ENCODE peak calls at places on chromosome 2, in ten cellular contexts. One of them, this sample, is unnamed.

GRCh38 chr2:169690958-169691357 is 3.2 kb downstream of the CFAP210 start:
- DNase-seq in tibial artery: no peak
- DNase-seq in cardiac muscle cell: no peak
- DNase-seq in A549: no peak
- DNase-seq in hepatocyte: no peak
- DNase-seq in psoas muscle: no peak
- DNase-seq in esophagus squamous epithelium: no peak
- DNase-seq in CD8-positive, alpha-beta memory T cell: no peak
- DNase-seq in fibroblast of pulmonary artery: no peak
- DNase-seq in neuronal stem cell: no peak
- DNase-seq in this sample: no peak

GRCh38 chr2:29293830-29294438 is 178.7 kb downstream of the CLIP4 start:
- DNase-seq in tibial artery: no peak
- DNase-seq in cardiac muscle cell: peak
- DNase-seq in A549: peak
- DNase-seq in hepatocyte: peak
- DNase-seq in psoas muscle: no peak
- DNase-seq in esophagus squamous epithelium: no peak
- DNase-seq in CD8-positive, alpha-beta memory T cell: no peak
- DNase-seq in fibroblast of pulmonary artery: peak
- DNase-seq in neuronal stem cell: peak
- DNase-seq in this sample: no peak

GRCh38 chr2:45008296-45009129 is 739 bp downstream of the SIX2 start:
- DNase-seq in tibial artery: no peak
- DNase-seq in cardiac muscle cell: peak
- DNase-seq in A549: no peak
- DNase-seq in hepatocyte: peak
- DNase-seq in psoas muscle: peak
- DNase-seq in esophagus squamous epithelium: no peak
- DNase-seq in CD8-positive, alpha-beta memory T cell: no peak
- DNase-seq in fibroblast of pulmonary artery: peak
- DNase-seq in neuronal stem cell: no peak
- DNase-seq in this sample: peak

GRCh38 chr2:20667531-20668401 is 822 bp downstream of the GDF7 start:
- DNase-seq in tibial artery: no peak
- DNase-seq in cardiac muscle cell: no peak
- DNase-seq in A549: no peak
- DNase-seq in hepatocyte: no peak
- DNase-seq in psoas muscle: no peak
- DNase-seq in esophagus squamous epithelium: no peak
- DNase-seq in CD8-positive, alpha-beta memory T cell: no peak
- DNase-seq in fibroblast of pulmonary artery: no peak
- DNase-seq in neuronal stem cell: no peak
- DNase-seq in this sample: no peak

GRCh38 chr2:1837022-1837421 is 92.7 kb upstream of the PXDN start:
- DNase-seq in tibial artery: no peak
- DNase-seq in cardiac muscle cell: no peak
- DNase-seq in A549: no peak
- DNase-seq in hepatocyte: no peak
- DNase-seq in psoas muscle: no peak
- DNase-seq in esophagus squamous epithelium: no peak
- DNase-seq in CD8-positive, alpha-beta memory T cell: no peak
- DNase-seq in fibroblast of pulmonary artery: no peak
- DNase-seq in neuronal stem cell: peak
- DNase-seq in this sample: no peak

GRCh38 chr2:129847043-129847442 is 132.4 kb upstream of the RAB6C start:
- DNase-seq in tibial artery: no peak
- DNase-seq in cardiac muscle cell: no peak
- DNase-seq in A549: no peak
- DNase-seq in hepatocyte: no peak
- DNase-seq in psoas muscle: no peak
- DNase-seq in esophagus squamous epithelium: no peak
- DNase-seq in CD8-positive, alpha-beta memory T cell: no peak
- DNase-seq in fibroblast of pulmonary artery: no peak
- DNase-seq in neuronal stem cell: no peak
- DNase-seq in this sample: no peak

GRCh38 chr2:219916761-219917160 is 289.3 kb downstream of the SLC4A3 start:
- DNase-seq in tibial artery: no peak
- DNase-seq in cardiac muscle cell: no peak
- DNase-seq in A549: no peak
- DNase-seq in hepatocyte: no peak
- DNase-seq in psoas muscle: no peak
- DNase-seq in esophagus squamous epithelium: no peak
- DNase-seq in CD8-positive, alpha-beta memory T cell: no peak
- DNase-seq in fibroblast of pulmonary artery: no peak
- DNase-seq in neuronal stem cell: no peak
- DNase-seq in this sample: no peak

GRCh38 chr2:61529944-61530343 is 8.2 kb downstream of the XPO1 start:
- DNase-seq in tibial artery: no peak
- DNase-seq in cardiac muscle cell: no peak
- DNase-seq in A549: no peak
- DNase-seq in hepatocyte: no peak
- DNase-seq in psoas muscle: no peak
- DNase-seq in esophagus squamous epithelium: no peak
- DNase-seq in CD8-positive, alpha-beta memory T cell: no peak
- DNase-seq in fibroblast of pulmonary artery: no peak
- DNase-seq in neuronal stem cell: no peak
- DNase-seq in this sample: no peak

GRCh38 chr2:96089356-96090180 is 26.8 kb downstream of the ADRA2B start:
- DNase-seq in tibial artery: no peak
- DNase-seq in cardiac muscle cell: no peak
- DNase-seq in A549: no peak
- DNase-seq in hepatocyte: no peak
- DNase-seq in psoas muscle: no peak
- DNase-seq in esophagus squamous epithelium: no peak
- DNase-seq in CD8-positive, alpha-beta memory T cell: no peak
- DNase-seq in fibroblast of pulmonary artery: no peak
- DNase-seq in neuronal stem cell: no peak
- DNase-seq in this sample: peak

GRCh38 chr2:232027530-232027929 is 66.0 kb downstream of the DIS3L2 start:
- DNase-seq in tibial artery: no peak
- DNase-seq in cardiac muscle cell: no peak
- DNase-seq in A549: no peak
- DNase-seq in hepatocyte: no peak
- DNase-seq in psoas muscle: no peak
- DNase-seq in esophagus squamous epithelium: no peak
- DNase-seq in CD8-positive, alpha-beta memory T cell: no peak
- DNase-seq in fibroblast of pulmonary artery: no peak
- DNase-seq in neuronal stem cell: no peak
- DNase-seq in this sample: no peak
- H3K4me3 ChIP-seq in tibial artery: no peak
- H3K4me3 ChIP-seq in cardiac muscle cell: no peak
- H3K4me3 ChIP-seq in A549: no peak
- H3K4me3 ChIP-seq in hepatocyte: no peak
- H3K4me3 ChIP-seq in psoas muscle: no peak
- H3K4me3 ChIP-seq in esophagus squamous epithelium: no peak
- H3K4me3 ChIP-seq in CD8-positive, alpha-beta memory T cell: no peak
- H3K4me3 ChIP-seq in fibroblast of pulmonary artery: no peak
- H3K4me3 ChIP-seq in neuronal stem cell: no peak
- H3K4me3 ChIP-seq in this sample: no peak

GRCh38 chr2:97662895-97663625 is 784 bp downstream of the ACTR1B start:
- DNase-seq in tibial artery: peak
- DNase-seq in cardiac muscle cell: peak
- DNase-seq in A549: peak
- DNase-seq in hepatocyte: peak
- DNase-seq in psoas muscle: peak
- DNase-seq in esophagus squamous epithelium: no peak
- DNase-seq in CD8-positive, alpha-beta memory T cell: peak
- DNase-seq in fibroblast of pulmonary artery: peak
- DNase-seq in neuronal stem cell: peak
- DNase-seq in this sample: peak

GRCh38 chr2:97660775-97661417 is 2.9 kb downstream of the ACTR1B start:
- DNase-seq in tibial artery: no peak
- DNase-seq in cardiac muscle cell: no peak
- DNase-seq in A549: no peak
- DNase-seq in hepatocyte: no peak
- DNase-seq in psoas muscle: no peak
- DNase-seq in esophagus squamous epithelium: no peak
- DNase-seq in CD8-positive, alpha-beta memory T cell: no peak
- DNase-seq in fibroblast of pulmonary artery: no peak
- DNase-seq in neuronal stem cell: no peak
- DNase-seq in this sample: no peak

GRCh38 chr2:97663626-97663961 is 250 bp downstream of the ACTR1B start:
- DNase-seq in tibial artery: no peak
- DNase-seq in cardiac muscle cell: no peak
- DNase-seq in A549: no peak
- DNase-seq in hepatocyte: no peak
- DNase-seq in psoas muscle: no peak
- DNase-seq in esophagus squamous epithelium: no peak
- DNase-seq in CD8-positive, alpha-beta memory T cell: no peak
- DNase-seq in fibroblast of pulmonary artery: no peak
- DNase-seq in neuronal stem cell: peak
- DNase-seq in this sample: no peak

GRCh38 chr2:97662386-97662894 is 1.4 kb downstream of the ACTR1B start:
- DNase-seq in tibial artery: no peak
- DNase-seq in cardiac muscle cell: no peak
- DNase-seq in A549: no peak
- DNase-seq in hepatocyte: no peak
- DNase-seq in psoas muscle: no peak
- DNase-seq in esophagus squamous epithelium: no peak
- DNase-seq in CD8-positive, alpha-beta memory T cell: no peak
- DNase-seq in fibroblast of pulmonary artery: no peak
- DNase-seq in neuronal stem cell: no peak
- DNase-seq in this sample: no peak

GRCh38 chr2:97661927-97662326 is 1.9 kb downstream of the ACTR1B start:
- DNase-seq in tibial artery: no peak
- DNase-seq in cardiac muscle cell: no peak
- DNase-seq in A549: no peak
- DNase-seq in hepatocyte: no peak
- DNase-seq in psoas muscle: no peak
- DNase-seq in esophagus squamous epithelium: no peak
- DNase-seq in CD8-positive, alpha-beta memory T cell: no peak
- DNase-seq in fibroblast of pulmonary artery: no peak
- DNase-seq in neuronal stem cell: no peak
- DNase-seq in this sample: no peak
- H3K4me3 ChIP-seq in tibial artery: peak
- H3K4me3 ChIP-seq in cardiac muscle cell: no peak
- H3K4me3 ChIP-seq in A549: no peak
- H3K4me3 ChIP-seq in hepatocyte: no peak
- H3K4me3 ChIP-seq in psoas muscle: peak
- H3K4me3 ChIP-seq in esophagus squamous epithelium: no peak
- H3K4me3 ChIP-seq in CD8-positive, alpha-beta memory T cell: peak
- H3K4me3 ChIP-seq in fibroblast of pulmonary artery: no peak
- H3K4me3 ChIP-seq in neuronal stem cell: no peak
- H3K4me3 ChIP-seq in this sample: no peak

DNA sequence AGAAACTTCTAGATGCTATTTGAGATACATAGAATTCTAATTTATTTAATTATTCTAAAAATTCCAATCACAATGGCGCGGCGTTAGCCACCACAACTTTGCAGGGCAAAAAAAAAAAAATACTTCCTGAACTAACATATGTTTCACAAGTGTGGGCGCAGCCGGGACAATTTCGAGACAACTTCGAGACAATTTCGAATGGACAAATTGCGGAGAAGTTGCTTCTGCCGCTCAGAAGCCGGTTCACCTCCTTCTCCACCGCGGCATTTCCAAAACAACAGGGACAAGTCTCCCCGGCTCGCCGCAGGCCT is 843 bp downstream of the PAX3 start:
- DNase-seq in tibial artery: no peak
- DNase-seq in cardiac muscle cell: no peak
- DNase-seq in A549: no peak
- DNase-seq in hepatocyte: no peak
- DNase-seq in psoas muscle: no peak
- DNase-seq in esophagus squamous epithelium: no peak
- DNase-seq in CD8-positive, alpha-beta memory T cell: no peak
- DNase-seq in fibroblast of pulmonary artery: no peak
- DNase-seq in neuronal stem cell: no peak
- DNase-seq in this sample: peak
- H3K4me3 ChIP-seq in tibial artery: peak
- H3K4me3 ChIP-seq in cardiac muscle cell: peak
- H3K4me3 ChIP-seq in A549: no peak
- H3K4me3 ChIP-seq in hepatocyte: no peak
- H3K4me3 ChIP-seq in psoas muscle: peak
- H3K4me3 ChIP-seq in esophagus squamous epithelium: no peak
- H3K4me3 ChIP-seq in CD8-positive, alpha-beta memory T cell: no peak
- H3K4me3 ChIP-seq in fibroblast of pulmonary artery: no peak
- H3K4me3 ChIP-seq in neuronal stem cell: peak
- H3K4me3 ChIP-seq in this sample: peak

GRCh38 chr2:39664898-39665591 is 672 bp upstream of the TMEM178A start:
- DNase-seq in tibial artery: no peak
- DNase-seq in cardiac muscle cell: no peak
- DNase-seq in A549: no peak
- DNase-seq in hepatocyte: no peak
- DNase-seq in psoas muscle: no peak
- DNase-seq in esophagus squamous epithelium: no peak
- DNase-seq in CD8-positive, alpha-beta memory T cell: no peak
- DNase-seq in fibroblast of pulmonary artery: no peak
- DNase-seq in neuronal stem cell: no peak
- DNase-seq in this sample: no peak

GRCh38 chr2:39667142-39667880 is 1.6 kb downstream of the TMEM178A start:
- DNase-seq in tibial artery: no peak
- DNase-seq in cardiac muscle cell: no peak
- DNase-seq in A549: no peak
- DNase-seq in hepatocyte: no peak
- DNase-seq in psoas muscle: no peak
- DNase-seq in esophagus squamous epithelium: no peak
- DNase-seq in CD8-positive, alpha-beta memory T cell: no peak
- DNase-seq in fibroblast of pulmonary artery: no peak
- DNase-seq in neuronal stem cell: no peak
- DNase-seq in this sample: no peak

GRCh38 chr2:39667881-39668276 is 2.2 kb downstream of the TMEM178A start:
- DNase-seq in tibial artery: no peak
- DNase-seq in cardiac muscle cell: no peak
- DNase-seq in A549: no peak
- DNase-seq in hepatocyte: no peak
- DNase-seq in psoas muscle: no peak
- DNase-seq in esophagus squamous epithelium: no peak
- DNase-seq in CD8-positive, alpha-beta memory T cell: no peak
- DNase-seq in fibroblast of pulmonary artery: no peak
- DNase-seq in neuronal stem cell: no peak
- DNase-seq in this sample: no peak

GRCh38 chr2:39665811-39666488 is at the start of gene TMEM178A:
- DNase-seq in tibial artery: no peak
- DNase-seq in cardiac muscle cell: peak
- DNase-seq in A549: peak
- DNase-seq in hepatocyte: peak
- DNase-seq in psoas muscle: no peak
- DNase-seq in esophagus squamous epithelium: no peak
- DNase-seq in CD8-positive, alpha-beta memory T cell: no peak
- DNase-seq in fibroblast of pulmonary artery: no peak
- DNase-seq in neuronal stem cell: no peak
- DNase-seq in this sample: no peak

DNA sequence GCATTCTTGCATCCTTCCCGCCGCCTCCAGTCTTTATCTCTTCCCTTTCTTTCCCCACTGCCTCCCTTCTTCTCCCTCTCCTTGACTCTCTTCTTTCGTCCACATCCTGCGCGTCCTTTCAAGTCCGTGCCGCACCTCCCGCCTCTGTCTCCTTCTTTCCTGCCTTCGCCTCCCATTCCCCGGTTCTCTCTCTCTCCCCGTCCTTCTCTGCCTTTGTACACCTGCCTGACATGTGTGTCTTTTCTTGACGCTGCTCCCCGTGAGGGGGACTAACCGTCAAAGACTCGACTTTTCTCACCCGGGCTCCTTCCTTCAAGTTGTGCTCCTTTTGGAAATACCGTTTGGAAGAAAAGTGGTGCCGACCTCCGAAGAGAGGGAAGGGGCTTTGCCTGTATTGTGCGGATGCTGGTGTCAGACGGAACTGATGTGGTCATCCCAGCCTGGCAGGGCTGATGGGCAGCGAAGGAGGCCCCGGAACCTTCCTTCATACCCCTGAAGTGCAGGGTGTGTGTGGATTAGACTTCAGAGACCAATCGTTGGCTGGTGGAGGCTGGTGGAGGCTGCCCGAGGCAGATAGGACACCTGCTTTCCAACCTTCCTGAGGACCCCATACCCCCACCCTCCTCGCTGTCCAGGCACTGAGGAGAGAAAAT is 898 bp downstream of the TMEM178A start:
- DNase-seq in tibial artery: no peak
- DNase-seq in cardiac muscle cell: no peak
- DNase-seq in A549: peak
- DNase-seq in hepatocyte: no peak
- DNase-seq in psoas muscle: no peak
- DNase-seq in esophagus squamous epithelium: no peak
- DNase-seq in CD8-positive, alpha-beta memory T cell: no peak
- DNase-seq in fibroblast of pulmonary artery: no peak
- DNase-seq in neuronal stem cell: no peak
- DNase-seq in this sample: no peak
- H3K4me3 ChIP-seq in tibial artery: peak
- H3K4me3 ChIP-seq in cardiac muscle cell: peak
- H3K4me3 ChIP-seq in A549: peak
- H3K4me3 ChIP-seq in hepatocyte: peak
- H3K4me3 ChIP-seq in psoas muscle: peak
- H3K4me3 ChIP-seq in esophagus squamous epithelium: peak
- H3K4me3 ChIP-seq in CD8-positive, alpha-beta memory T cell: no peak
- H3K4me3 ChIP-seq in fibroblast of pulmonary artery: peak
- H3K4me3 ChIP-seq in neuronal stem cell: peak
- H3K4me3 ChIP-seq in this sample: peak